ENCODE peak calls at places on chromosomes 13 and 19, in nine cellular contexts. H is activated T-cell treated with anti-CD3 and anti-CD28 coated beads for 1 hour; D is NCI-H345; L is epithelial cell of esophagus; I is WTC11; A is HFF-Myc; Y is stimulated activated CD4-positive, alpha-beta T cell treated with anti-CD3 and anti-CD28 coated beads, Interleukin-4, amount 100 ng/mL, for 48 hours; T is neuronal stem cell; K is DMS 273 treated with DMSO at 0.1 percent for 48 hours. N is an unnamed sample.

GRCh38 chr13:20714563-20715339 is 11.3 kb downstream of the IL17D start:
- DNase-seq in H (no peak), D (no peak), L (no peak), I (no peak), A (no peak), Y (no peak), T (no peak), K (no peak), N (no peak)

GRCh38 chr13:76471486-76471885 is 414.7 kb downstream of the KCTD12 start:
- DNase-seq in H (no peak), D (no peak), L (no peak), I (no peak), A (no peak), Y (no peak), T (no peak), K (no peak), N (no peak)

GRCh38 chr13:23609414-23610186 is 39.4 kb downstream of the TNFRSF19 start:
- DNase-seq in H (no peak), D (no peak), L (peak; percentile 34), I (no peak), A (peak; percentile 66), Y (no peak), T (no peak), K (peak; percentile 55), N (peak; percentile 70)

GRCh38 chr13:50707533-50708096 is 135.9 kb downstream of the DLEU7 start:
- DNase-seq in H (no peak), D (no peak), L (no peak), I (no peak), A (no peak), Y (no peak), T (no peak), K (no peak), N (no peak)

GRCh38 chr19:7767487-7767886 is 4.4 kb downstream of the CLEC4M start:
- DNase-seq in H (no peak), D (no peak), L (no peak), I (no peak), A (no peak), Y (no peak), T (no peak), K (no peak), N (no peak)

GRCh38 chr13:80931766-80932165 is 590.8 kb upstream of the SPRY2 start:
- DNase-seq in H (no peak), D (no peak), L (no peak), I (no peak), A (no peak), Y (no peak), T (no peak), K (no peak), N (no peak)

GRCh38 chr19:18662972-18663732 is 20.3 kb upstream of the CRTC1 start:
- DNase-seq in H (no peak), D (no peak), L (no peak), I (no peak), A (no peak), Y (no peak), T (no peak), K (no peak), N (no peak)

GRCh38 chr13:70375718-70376117 is 267.5 kb upstream of the KLHL1 start:
- DNase-seq in H (no peak), D (no peak), L (peak; percentile 58), I (no peak), A (no peak), Y (no peak), T (no peak), K (no peak), N (no peak)

GRCh38 chr19:54191671-54192453 is 754 bp downstream of the TSEN34 start:
- DNase-seq in H (no peak), D (no peak), L (peak; percentile 32), I (no peak), A (no peak), Y (no peak), T (no peak), K (no peak), N (no peak)

GRCh38 chr13:42548731-42549554 is 25.0 kb upstream of the TNFSF11 start:
- DNase-seq in H (no peak), D (no peak), L (no peak), I (no peak), A (no peak), Y (no peak), T (no peak), K (no peak), N (peak; percentile 16)

GRCh38 chr13:59677966-59678814 is 485.5 kb downstream of the DIAPH3 start:
- DNase-seq in H (no peak), D (peak; percentile 43), L (peak; percentile 64), I (no peak), A (peak; percentile 32), Y (no peak), T (peak; percentile 40), K (peak; percentile 5), N (peak; percentile 72)

GRCh38 chr19:55452381-55453325 is 8.8 kb downstream of the ISOC2 start:
- DNase-seq in H (no peak), D (peak; percentile 32), L (peak; percentile 65), I (peak; percentile 95), A (peak; percentile 40), Y (peak; percentile 35), T (peak; percentile 92), K (peak; percentile 62), N (peak; percentile 49)

GRCh38 chr13:110312669-110313031 is 5.6 kb downstream of the COL4A2 start:
- DNase-seq in H (no peak), D (no peak), L (peak; percentile 79), I (no peak), A (no peak), Y (no peak), T (no peak), K (no peak), N (peak; percentile 93)

GRCh38 chr13:20903164-20903475 is 574 bp upstream of the XPO4 start:
- DNase-seq in H (no peak), D (no peak), L (no peak), I (no peak), A (no peak), Y (no peak), T (no peak), K (no peak), N (no peak)

GRCh38 chr13:107586216-107586615 is 629.1 kb downstream of the LIG4 start:
- DNase-seq in H (no peak), D (no peak), L (no peak), I (no peak), A (no peak), Y (no peak), T (no peak), K (no peak), N (no peak)

GRCh38 chr13:33524086-33524485 is 238.5 kb upstream of the STARD13 start:
- DNase-seq in H (no peak), D (no peak), L (no peak), I (no peak), A (peak; percentile 75), Y (no peak), T (no peak), K (peak; percentile 1), N (peak; percentile 28)

GRCh38 chr13:30807392-30807791 is 72.0 kb downstream of the ALOX5AP start:
- DNase-seq in H (no peak), D (no peak), L (no peak), I (no peak), A (no peak), Y (no peak), T (no peak), K (no peak), N (no peak)

GRCh38 chr13:81171065-81171647 is 830.2 kb upstream of the SPRY2 start:
- DNase-seq in H (no peak), D (peak; percentile 68), L (peak; percentile 28), I (no peak), A (no peak), Y (no peak), T (peak; percentile 9), K (no peak), N (peak; percentile 44)

GRCh38 chr13:20528451-20528850 is 2.8 kb upstream of the CRYL1 start:
- DNase-seq in H (no peak), D (no peak), L (no peak), I (no peak), A (no peak), Y (peak; percentile 3), T (no peak), K (no peak), N (no peak)

GRCh38 chr19:7595466-7596133 is at the start of gene CAMSAP3:
- DNase-seq in H (peak; percentile 16), D (peak; percentile 81), L (peak; percentile 69), I (peak; percentile 90), A (peak; percentile 27), Y (peak; percentile 16), T (peak; percentile 82), K (no peak), N (no peak)

GRCh38 chr13:110540871-110541525 is 20.5 kb downstream of the RAB20 start:
- DNase-seq in H (no peak), D (no peak), L (no peak), I (no peak), A (no peak), Y (no peak), T (no peak), K (no peak), N (no peak)

GRCh38 chr19:51339313-51339686 is 2.6 kb downstream of the VSIG10L start:
- DNase-seq in H (no peak), D (no peak), L (no peak), I (no peak), A (no peak), Y (peak; percentile 32), T (no peak), K (peak; percentile 61), N (no peak)

GRCh38 chr13:46146898-46147297 is 35.1 kb downstream of the LCP1 start:
- DNase-seq in H (no peak), D (peak; percentile 11), L (peak; percentile 48), I (peak; percentile 35), A (no peak), Y (no peak), T (no peak), K (no peak), N (no peak)

GRCh38 chr13:55554741-55555140 is 1586.0 kb upstream of the PRR20A start:
- DNase-seq in H (no peak), D (no peak), L (no peak), I (no peak), A (no peak), Y (no peak), T (no peak), K (peak; percentile 20), N (no peak)

GRCh38 chr19:7928334-7928706 is 2.4 kb upstream of the CTXN1 start:
- DNase-seq in H (no peak), D (no peak), L (no peak), I (no peak), A (no peak), Y (no peak), T (no peak), K (no peak), N (no peak)

GRCh38 chr13:29196409-29197074 is 376.4 kb downstream of the MTUS2 start:
- DNase-seq in H (no peak), D (no peak), L (no peak), I (no peak), A (no peak), Y (no peak), T (no peak), K (no peak), N (no peak)

GRCh38 chr19:38336638-38337359 is 1.2 kb downstream of the CATSPERG start:
- DNase-seq in H (peak; percentile 90), D (peak; percentile 100), L (peak; percentile 99), I (peak; percentile 99), A (peak; percentile 85), Y (peak; percentile 92), T (peak; percentile 94), K (peak; percentile 87), N (peak; percentile 84)

GRCh38 chr19:54456423-54457373 is 6.9 kb downstream of the LENG9 start:
- DNase-seq in H (no peak), D (no peak), L (no peak), I (no peak), A (no peak), Y (no peak), T (no peak), K (no peak), N (no peak)

GRCh38 chr19:21117041-21117907 is 24.6 kb upstream of the ZNF431 start:
- DNase-seq in H (no peak), D (no peak), L (peak; percentile 31), I (no peak), A (no peak), Y (no peak), T (no peak), K (no peak), N (no peak)

GRCh38 chr19:18223860-18224524 is 2.2 kb downstream of the PDE4C start:
- DNase-seq in H (no peak), D (peak; percentile 8), L (no peak), I (peak; percentile 95), A (no peak), Y (peak; percentile 51), T (peak; percentile 62), K (no peak), N (no peak)

GRCh38 chr19:43651758-43652545 is 12.3 kb upstream of the CADM4 start:
- DNase-seq in H (no peak), D (peak; percentile 8), L (peak; percentile 72), I (peak; percentile 74), A (peak; percentile 38), Y (no peak), T (no peak), K (peak; percentile 36), N (peak; percentile 65)